ENCODE peak calls at places on chromosomes 2 and 18, in five cellular contexts. W, C, S, G and H are unnamed samples.

GRCh38 chr2:218129756-218130155 is 3.9 kb downstream of the CXCR2 start:
- DNase-seq in C (no peak), W (no peak), G (no peak), S (no peak), H (no peak)

GRCh38 chr2:230958803-230959756 is 34.0 kb upstream of the GPR55 start:
- DNase-seq in G (no peak), W (no peak), C (no peak), S (no peak), H (no peak)

GRCh38 chr2:137672961-137673552 is 291.2 kb upstream of the HNMT start:
- DNase-seq in W (no peak), C (no peak), S (no peak), G (no peak), H (no peak)

GRCh38 chr2:8544786-8545631 is 136.8 kb upstream of the ID2 start:
- DNase-seq in C (no peak), W (peak; percentile 68), S (peak; percentile 49), G (peak; percentile 83), H (no peak)

GRCh38 chr2:113217455-113218282 is 43.9 kb downstream of the PSD4 start:
- DNase-seq in S (no peak), C (no peak), W (peak; percentile 47), G (peak; percentile 81), H (no peak)

GRCh38 chr2:168614291-168615018 is 158.4 kb downstream of the CERS6 start:
- DNase-seq in G (no peak), W (no peak), S (no peak), C (no peak), H (no peak)

GRCh38 chr2:160557903-160558302 is 64.3 kb upstream of the RBMS1 start:
- DNase-seq in G (no peak), S (no peak), W (no peak), C (no peak), H (no peak)

GRCh38 chr2:142286618-142287017 is 155.8 kb upstream of the LRP1B start:
- DNase-seq in C (no peak), S (no peak), W (no peak), G (no peak), H (no peak)

GRCh38 chr2:7706791-7707190 is 789.6 kb downstream of the RNF144A start:
- DNase-seq in C (no peak), G (no peak), W (no peak), S (no peak), H (no peak)

GRCh38 chr18:39057423-39058057 is 1491.9 kb upstream of the CELF4 start:
- DNase-seq in S (no peak), C (no peak), W (no peak), G (peak; percentile 65), H (no peak)

GRCh38 chr2:240926516-240927389 is 20.6 kb downstream of the CROCC2 start:
- DNase-seq in C (no peak), G (no peak), S (peak; percentile 28), W (peak; percentile 28), H (peak; percentile 69)

GRCh38 chr2:85324639-85325465 is 2.9 kb downstream of the TGOLN2 start:
- DNase-seq in S (peak; percentile 82), C (no peak), G (no peak), W (no peak), H (no peak)

GRCh38 chr18:25298853-25299274 is 53.1 kb downstream of the ZNF521 start:
- DNase-seq in W (peak; percentile 25), G (peak; percentile 89), S (no peak), C (peak; percentile 25), H (no peak)

GRCh38 chr2:112884869-112885502 is 26.0 kb upstream of the IL37 start:
- DNase-seq in C (peak; percentile 27), W (peak; percentile 32), S (peak; percentile 82), G (no peak), H (no peak)

GRCh38 chr2:168457177-168457905 is 1.3 kb downstream of the CERS6 start:
- DNase-seq in W (no peak), G (peak; percentile 14), C (no peak), S (no peak), H (no peak)

GRCh38 chr2:109206569-109207145 is 77.7 kb downstream of the SH3RF3 start:
- DNase-seq in C (no peak), G (no peak), W (no peak), S (peak; percentile 40), H (peak; percentile 51)

GRCh38 chr2:69968609-69969008 is 7.2 kb upstream of the ASPRV1 start:
- DNase-seq in C (no peak), W (no peak), S (no peak), G (no peak), H (no peak)

GRCh38 chr2:98453531-98453930 is 8.9 kb downstream of the INPP4A start:
- DNase-seq in S (no peak), C (no peak), G (no peak), W (no peak), H (no peak)

GRCh38 chr2:101188683-101189405 is 37.7 kb upstream of the TBC1D8 start:
- DNase-seq in C (no peak), G (peak; percentile 26), W (no peak), S (no peak), H (no peak)

GRCh38 chr2:207107551-207107950 is 58.2 kb downstream of the KLF7 start:
- DNase-seq in C (no peak), G (no peak), W (no peak), S (no peak), H (no peak)

GRCh38 chr2:238286987-238287386 is 1.4 kb downstream of the PER2 start:
- DNase-seq in C (no peak), S (no peak), G (peak; percentile 10), W (no peak), H (no peak)

GRCh38 chr2:172012688-172013358 is 13.1 kb downstream of the METAP1D start:
- DNase-seq in C (no peak), G (no peak), W (no peak), S (no peak), H (no peak)

GRCh38 chr2:203498161-203498560 is 36.9 kb downstream of the RAPH1 start:
- DNase-seq in S (no peak), C (peak; percentile 46), W (no peak), G (peak; percentile 80), H (no peak)

GRCh38 chr2:237858294-237859081 is 935 bp upstream of the RAMP1 start:
- DNase-seq in G (peak; percentile 89), S (peak; percentile 74), W (peak; percentile 50), C (peak; percentile 58), H (no peak)

GRCh38 chr2:141570474-141571131 is 560.2 kb downstream of the LRP1B start:
- DNase-seq in G (no peak), C (no peak), S (no peak), W (no peak), H (no peak)

GRCh38 chr2:120596990-120597594 is 138.6 kb upstream of the GLI2 start:
- DNase-seq in W (peak; percentile 40), S (peak; percentile 76), G (peak; percentile 56), C (no peak), H (peak; percentile 84)

GRCh38 chr2:42523341-42523740 is 29.6 kb upstream of the KCNG3 start:
- DNase-seq in W (no peak), C (no peak), S (no peak), G (no peak), H (no peak)

GRCh38 chr18:35456181-35456850 is 41.4 kb downstream of the INO80C start:
- DNase-seq in G (peak; percentile 71), C (no peak), W (no peak), S (no peak), H (no peak)

GRCh38 chr2:23009545-23010149 is 375.3 kb upstream of the KLHL29 start:
- DNase-seq in C (no peak), W (no peak), S (no peak), G (peak; percentile 1), H (peak; percentile 57)

GRCh38 chr2:77046339-77046738 is 475.8 kb downstream of the LRRTM4 start:
- DNase-seq in S (no peak), C (no peak), W (no peak), G (no peak), H (no peak)

GRCh38 chr2:64019083-64019974 is at the start of gene VPS54:
- DNase-seq in G (peak; percentile 58), C (no peak), S (peak; percentile 76), W (peak; percentile 68), H (peak; percentile 60)

GRCh38 chr2:182503886-182504285 is 77.0 kb upstream of the PDE1A start:
- DNase-seq in G (no peak), S (no peak), C (no peak), W (no peak), H (no peak)

GRCh38 chr18:76610012-76610411 is 115.0 kb upstream of the ZNF516 start:
- DNase-seq in S (no peak), C (no peak), W (no peak), G (no peak), H (no peak)

DNA sequence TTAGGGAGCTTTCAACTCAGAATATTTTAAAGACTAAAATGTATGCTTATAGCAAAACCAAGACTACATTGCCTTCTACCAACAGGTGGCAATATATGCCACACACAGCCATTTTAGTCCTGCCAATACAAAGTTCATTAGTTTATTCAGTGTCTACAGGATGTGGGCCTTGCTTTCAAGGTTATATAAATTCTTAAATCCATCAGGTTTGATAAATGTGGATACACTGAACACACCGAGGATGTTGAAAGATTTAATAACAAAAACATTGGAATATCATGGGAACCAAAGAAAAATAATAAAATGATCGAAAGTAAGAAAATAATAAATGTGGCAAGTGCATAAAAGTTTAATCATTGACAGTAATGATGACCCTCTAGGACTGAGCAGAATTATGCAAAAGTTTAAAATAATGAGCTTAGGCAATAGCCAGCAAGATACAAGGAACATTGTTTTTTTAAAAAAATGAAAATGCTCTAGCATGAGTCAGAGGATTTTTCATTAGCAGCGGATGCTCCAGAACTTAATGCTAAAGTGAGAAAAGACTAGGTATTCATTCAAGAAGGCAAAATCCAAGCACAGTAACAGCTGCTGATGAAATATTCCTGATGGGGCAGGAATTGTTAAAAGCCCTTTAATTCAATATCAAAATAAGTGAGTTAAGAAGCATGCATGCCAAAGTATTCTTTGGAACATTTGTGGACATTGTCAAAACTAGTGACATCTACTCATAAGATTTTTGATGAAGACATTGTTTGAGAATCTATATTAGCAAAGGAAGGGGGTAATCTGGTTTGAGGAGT is 14.2 kb downstream of the SCN9A start:
- DNase-seq in C (no peak), S (no peak), G (peak; percentile 64), W (no peak), H (no peak)
- TF ChIP-seq CTCF in C (peak; percentile 64), S (peak; percentile 76), G (peak; percentile 67), W (peak; percentile 56), H (peak; percentile 47)

GRCh38 chr2:208827549-208828221 is 421.1 kb downstream of the PTH2R start:
- DNase-seq in S (no peak), G (no peak), C (no peak), W (no peak), H (no peak)
- H3K4me3 ChIP-seq in S (no peak overlapping the region), G (no peak overlapping the region), C (no peak overlapping the region), W (no peak overlapping the region), H (no peak overlapping the region)

GRCh38 chr2:189347540-189347939 is 93.7 kb upstream of the WDR75 start:
- DNase-seq in C (no peak), W (no peak), S (peak; percentile 46), G (peak; percentile 99), H (peak; percentile 71)
- TF ChIP-seq CTCF in C (no peak), W (no peak), S (peak; percentile 48), G (peak; percentile 30), H (no peak)

DNA sequence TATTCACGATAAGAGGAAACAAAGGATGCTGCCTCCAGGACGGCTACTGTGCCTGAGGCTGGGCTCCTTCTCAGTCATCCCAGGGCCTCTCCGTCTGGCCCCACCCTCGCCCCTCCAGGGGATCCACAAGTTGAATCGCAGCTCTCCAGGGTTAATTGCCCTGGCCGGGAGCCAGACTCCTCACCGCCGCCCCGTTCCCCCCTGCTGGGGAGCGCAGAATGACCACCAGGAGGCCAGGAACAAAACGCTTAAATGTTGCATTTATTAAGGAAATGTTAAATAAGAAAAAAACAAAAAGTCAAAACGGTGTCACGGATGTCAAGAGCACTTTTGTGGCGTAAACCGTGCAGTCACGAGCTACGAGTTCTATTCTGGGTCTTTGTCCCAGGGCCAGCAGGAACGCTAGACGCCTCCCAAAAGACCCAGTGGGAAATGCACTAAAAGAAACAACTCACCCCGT is 1.4 kb downstream of the RPRM start:
- DNase-seq in S (no peak), W (no peak), G (no peak), C (no peak), H (no peak)
- H3K4me3 ChIP-seq in S (no peak overlapping the region), W (peak overlapping the region; percentile 68), G (no peak overlapping the region), C (no peak overlapping the region), H (peak overlapping the region; percentile 54)